ENCODE peak calls at places on chromosomes 4 and X, in nine cellular contexts. C is CD4-positive, alpha-beta T cell; U is fibroblast of pulmonary artery; M is GM06990; E is left ventricle myocardium inferior; S is fibroblast of lung; A is gastrocnemius medialis; N is foreskin fibroblast; Q is psoas muscle. Y is an unnamed sample.

GRCh38 chr4:112403072-112403945 is 106.1 kb downstream of the ALPK1 start:
- DNase-seq in S (peak), Q (no peak), U (peak), M (no peak), A (no peak), N (peak), C (no peak), E (no peak), Y (no peak)

GRCh38 chrX:8846271-8846670 is 45.1 kb upstream of the FAM9A start:
- DNase-seq in N (no peak), S (peak), Q (no peak), C (no peak), E (no peak), U (no peak), M (no peak), A (no peak), Y (no peak)

GRCh38 chr4:15354790-15355418 is 72.9 kb upstream of the C1QTNF7 start:
- DNase-seq in A (peak), N (peak), M (no peak), C (no peak), S (no peak), E (no peak), Q (no peak), U (no peak), Y (no peak)

GRCh38 chr4:57109847-57110634 is at the start of gene IGFBP7:
- DNase-seq in A (peak), E (peak), N (peak), Q (peak), M (peak), U (peak), S (peak), C (no peak), Y (peak)

GRCh38 chr4:184477201-184477999 is 3.0 kb upstream of the IRF2 start:
- DNase-seq in U (no peak), A (no peak), N (peak), E (no peak), S (no peak), C (no peak), M (no peak), Q (no peak), Y (no peak)

GRCh38 chr4:183402771-183403170 is 41.7 kb upstream of the CDKN2AIP start:
- DNase-seq in C (no peak), U (no peak), E (no peak), S (peak), Q (no peak), N (peak), A (no peak), M (no peak), Y (no peak)

GRCh38 chrX:118521435-118521834 is 25.8 kb downstream of the DOCK11 start:
- DNase-seq in C (no peak), M (no peak), A (no peak), N (peak), U (peak), S (peak), E (no peak), Q (no peak), Y (no peak)

GRCh38 chr4:83328486-83328885 is 6.2 kb downstream of the HPSE start:
- DNase-seq in S (no peak), Q (no peak), E (no peak), M (no peak), N (peak), U (no peak), A (no peak), C (no peak), Y (no peak)

GRCh38 chr4:159075531-159075932 is 27.3 kb upstream of the RAPGEF2 start:
- DNase-seq in C (no peak), M (no peak), U (no peak), A (no peak), Q (no peak), N (peak), E (no peak), S (peak), Y (no peak)

GRCh38 chrX:281166-281999 is at the start of gene PLCXD1:
- DNase-seq in E (peak), N (peak), M (no peak), C (no peak), U (peak), A (no peak), Q (no peak), S (peak), Y (no peak)

GRCh38 chr4:179145746-179146530 is 1703.7 kb upstream of the AGA start:
- DNase-seq in N (no peak), Q (no peak), A (no peak), U (no peak), C (no peak), M (no peak), E (no peak), S (peak), Y (no peak)

GRCh38 chr4:48409203-48409602 is 67.9 kb downstream of the SLAIN2 start:
- DNase-seq in C (no peak), S (peak), N (no peak), Q (no peak), U (no peak), E (no peak), M (no peak), A (no peak), Y (no peak)

GRCh38 chr4:78656968-78657445 is 105.4 kb downstream of the ANXA3 start:
- DNase-seq in A (no peak), U (no peak), M (peak), E (no peak), N (no peak), C (no peak), Q (no peak), S (peak), Y (no peak)

GRCh38 chr4:164221631-164222030 is 532.3 kb upstream of the SMIM31 start:
- DNase-seq in N (no peak), U (no peak), M (no peak), E (no peak), S (peak), A (no peak), Q (no peak), C (no peak), Y (no peak)

GRCh38 chr4:188076169-188076568 is 33.2 kb downstream of the TRIML2 start:
- DNase-seq in N (no peak), S (no peak), U (no peak), C (no peak), E (no peak), M (no peak), A (no peak), Q (no peak), Y (no peak)

GRCh38 chr4:25180524-25181131 is 20.4 kb upstream of the SEPSECS start:
- DNase-seq in M (no peak), S (peak), A (no peak), E (no peak), U (peak), C (peak), N (peak), Q (no peak), Y (no peak)

GRCh38 chr4:60506061-60506460 is 694.1 kb upstream of the ADGRL3 start:
- DNase-seq in U (no peak), N (no peak), A (no peak), E (no peak), C (no peak), S (no peak), Q (no peak), M (no peak), Y (no peak)

GRCh38 chrX:72027914-72028307 is 103.8 kb downstream of the RTL5 start:
- DNase-seq in E (no peak), A (no peak), N (no peak), M (no peak), S (no peak), Q (no peak), C (no peak), U (no peak), Y (no peak)

GRCh38 chr4:80918004-80918403 is 112.5 kb upstream of the BMP3 start:
- DNase-seq in Q (no peak), E (no peak), U (peak), N (peak), M (no peak), A (no peak), C (no peak), S (peak), Y (no peak)

GRCh38 chr4:182533948-182534347 is 290.7 kb downstream of the TENM3 start:
- DNase-seq in M (no peak), N (peak), S (peak), Q (no peak), A (no peak), U (peak), E (no peak), C (no peak), Y (no peak)

DNA sequence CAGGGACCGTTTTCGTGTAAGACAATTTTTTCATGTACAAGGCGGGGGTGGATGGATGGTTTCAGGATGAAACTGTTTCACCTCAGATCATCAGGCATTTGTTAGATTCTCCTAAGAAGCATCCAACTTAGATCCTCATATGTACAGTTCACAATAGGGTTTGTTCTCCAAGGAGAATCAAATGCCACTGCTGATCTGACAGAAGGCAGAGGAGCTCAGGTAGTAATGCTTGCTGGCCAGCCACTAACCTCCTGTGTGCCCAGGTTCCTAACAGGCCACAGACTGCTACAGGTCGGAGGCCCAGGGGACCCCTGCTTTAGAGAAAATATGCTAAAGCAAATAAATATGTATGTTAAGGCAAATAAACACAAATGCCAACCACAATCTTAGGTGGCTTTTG is 61.3 kb downstream of the PPP3CA start:
- DNase-seq in S (no peak), N (peak), A (no peak), U (no peak), Q (no peak), E (no peak), C (no peak), M (no peak), Y (no peak)
- TF ChIP-seq CTCF in S (no peak), N (no peak), A (no peak), U (no peak), Q (no peak), E (no peak), C (no peak), M (no peak), Y (no peak)

GRCh38 chr4:131046821-131047220 is 1950.9 kb downstream of the C4orf33 start:
- DNase-seq in S (no peak), E (no peak), M (no peak), C (no peak), A (no peak), N (no peak), U (no peak), Q (no peak), Y (no peak)
- TF ChIP-seq CTCF in S (no peak), E (no peak), M (no peak), C (no peak), A (no peak), N (no peak), U (no peak), Q (no peak), Y (no peak)

GRCh38 chr4:18022572-18023039 is 1.1 kb upstream of the LCORL start:
- DNase-seq in E (no peak), A (no peak), U (peak), S (no peak), Q (no peak), N (no peak), M (no peak), C (no peak), Y (no peak)

GRCh38 chr4:18021470-18021719 is 160 bp downstream of the LCORL start:
- DNase-seq in A (no peak), M (peak), C (no peak), Q (no peak), N (no peak), S (peak), E (no peak), U (no peak), Y (no peak)

GRCh38 chr4:18020671-18021469 is 685 bp downstream of the LCORL start:
- DNase-seq in A (peak), U (peak), S (peak), C (peak), E (peak), M (peak), N (peak), Q (peak), Y (peak)

GRCh38 chr4:18020145-18020670 is 1.3 kb downstream of the LCORL start:
- DNase-seq in C (no peak), A (no peak), N (peak), U (peak), Q (no peak), S (peak), M (peak), E (no peak), Y (no peak)

DNA sequence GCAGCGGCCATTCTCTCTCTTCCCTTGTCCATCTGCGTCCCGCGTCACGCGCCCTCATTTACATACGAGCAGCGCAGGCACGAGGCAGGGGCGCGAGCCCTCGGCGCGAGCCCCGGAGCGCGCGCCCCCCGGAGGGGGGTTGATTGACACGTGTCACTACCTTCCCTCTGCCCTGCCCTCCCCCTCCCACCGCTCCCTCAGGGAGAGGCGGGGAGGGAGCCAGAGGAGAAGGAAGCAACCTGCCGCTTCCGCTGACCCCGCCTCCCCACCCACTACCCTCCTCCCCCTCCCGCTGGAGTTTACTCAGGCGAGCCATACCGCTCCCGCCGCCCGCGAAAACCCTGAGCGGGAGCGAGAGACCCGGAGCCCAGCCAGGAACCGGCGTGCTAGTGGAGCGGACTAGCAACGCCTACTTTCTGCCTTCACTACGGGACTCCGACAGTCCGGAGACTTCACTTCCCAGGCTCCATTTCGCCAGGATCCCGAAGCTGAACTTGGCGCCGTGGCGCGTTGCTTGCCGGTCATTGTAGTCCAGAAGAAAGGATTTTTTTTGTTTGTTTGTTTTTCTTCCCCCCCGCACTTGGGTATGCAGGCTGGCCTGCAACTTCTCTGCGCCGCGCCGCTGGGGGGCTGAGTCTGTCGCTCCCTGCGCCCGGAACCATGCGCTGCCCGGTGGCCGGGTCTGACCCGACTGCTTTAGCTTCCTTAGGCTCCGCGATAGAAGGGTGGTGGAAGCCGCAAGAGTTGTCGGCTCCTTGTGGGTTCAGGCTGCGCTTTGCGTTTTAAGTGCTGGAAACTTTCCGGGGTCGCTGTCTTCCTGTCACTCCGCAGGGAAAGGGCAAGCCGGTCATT is at the start of gene LCORL:
- DNase-seq in A (peak), U (peak), C (peak), N (peak), E (peak), M (peak), Q (peak), S (peak), Y (peak)
- TF ChIP-seq CTCF in A (no peak), U (peak), C (no peak), N (no peak), E (peak), M (peak), Q (peak), S (no peak), Y (no peak)

GRCh38 chr4:3145251-3145908 is 70.9 kb downstream of the HTT start:
- DNase-seq in C (no peak), E (no peak), Q (no peak), A (no peak), U (peak), M (no peak), N (peak), S (peak), Y (no peak)
- TF ChIP-seq CTCF in C (no peak), E (peak), Q (no peak), A (no peak), U (peak), M (no peak), N (peak), S (no peak), Y (peak)

DNA sequence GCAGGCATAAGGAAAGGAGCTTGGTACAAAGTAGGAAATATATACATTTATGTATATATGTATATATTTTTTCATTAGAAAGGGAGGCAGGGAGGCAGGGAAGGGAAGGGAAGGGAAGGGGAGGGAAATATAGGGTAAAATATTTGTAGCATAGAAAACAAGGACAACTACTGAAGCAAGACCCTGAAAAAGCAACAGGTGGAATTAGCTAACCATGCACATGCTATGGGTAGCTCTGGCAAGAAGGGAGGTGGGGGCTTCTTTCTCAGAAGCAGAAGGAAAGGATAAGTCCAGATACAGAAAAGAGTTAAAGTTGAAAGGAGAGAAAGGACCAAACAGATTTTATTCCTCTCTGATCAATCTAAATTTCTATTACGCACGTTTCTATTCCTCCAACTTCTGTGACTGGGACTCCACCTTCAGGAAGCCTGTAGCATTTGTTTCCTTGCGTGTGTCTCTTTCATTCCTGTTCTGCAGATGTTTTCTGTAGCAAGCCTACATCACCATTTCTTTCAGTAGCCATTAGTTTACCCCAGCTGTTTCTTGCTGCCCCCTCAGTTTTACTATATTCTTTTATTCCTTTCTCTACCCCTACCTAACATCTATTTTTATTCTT is 82.9 kb downstream of the OR13H1 start:
- DNase-seq in N (peak), U (peak), M (no peak), E (no peak), A (no peak), Q (no peak), C (no peak), S (peak), Y (no peak)
- TF ChIP-seq CTCF in N (peak), U (no peak), M (no peak), E (no peak), A (no peak), Q (no peak), C (no peak), S (peak), Y (peak)

GRCh38 chrX:20252392-20253231 is 14.1 kb downstream of the RPS6KA3 start:
- DNase-seq in U (peak), N (peak), C (peak), E (peak), M (peak), A (peak), S (peak), Q (peak), Y (peak)
- TF ChIP-seq CTCF in U (peak), N (peak), C (peak), E (peak), M (peak), A (peak), S (peak), Q (peak), Y (peak)

GRCh38 chr4:39433878-39434492 is 24.7 kb downstream of the RPL9 start:
- DNase-seq in S (no peak), C (no peak), Q (no peak), U (no peak), N (no peak), E (no peak), A (no peak), M (no peak), Y (no peak)

GRCh38 chr4:39441593-39441992 is 17.1 kb downstream of the RPL9 start:
- DNase-seq in C (no peak), N (no peak), Q (no peak), A (no peak), M (no peak), S (no peak), E (no peak), U (no peak), Y (no peak)

DNA sequence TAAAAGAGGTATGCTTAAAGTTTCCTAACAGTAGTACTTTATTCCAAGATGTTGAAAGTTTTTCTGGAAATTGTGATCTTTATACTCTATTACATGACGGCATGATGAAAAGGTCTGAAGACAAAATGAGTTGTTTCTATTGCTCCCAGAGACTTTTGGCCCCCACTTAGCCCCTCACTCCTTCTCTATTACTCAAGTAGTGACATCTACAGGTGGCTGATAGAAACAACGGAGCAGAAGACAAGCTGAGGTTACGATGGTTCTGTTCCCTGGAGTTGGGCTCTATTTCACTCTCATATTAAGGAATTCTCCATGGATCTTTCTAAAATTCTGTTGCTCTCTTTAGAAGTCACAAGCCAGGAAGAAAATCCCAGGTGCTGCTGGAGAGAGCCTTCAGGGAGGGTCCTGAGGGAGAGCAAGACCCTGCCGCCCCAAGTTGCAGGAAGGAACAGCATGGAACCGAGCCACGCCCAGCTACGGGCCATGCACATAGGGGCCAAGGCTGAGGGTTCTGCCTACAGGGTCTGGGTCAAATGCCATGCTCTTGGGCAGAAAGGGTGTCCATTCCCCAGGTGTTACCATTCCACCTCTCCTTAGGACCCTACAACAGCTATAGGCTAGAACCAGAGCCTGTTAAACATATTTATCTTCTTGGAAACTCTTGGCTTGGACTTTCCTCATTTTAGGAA is 22.7 kb downstream of the RPL9 start:
- DNase-seq in C (no peak), A (no peak), E (no peak), Q (no peak), M (no peak), U (no peak), S (no peak), N (no peak), Y (no peak)
- TF ChIP-seq CTCF in C (peak), A (no peak), E (no peak), Q (no peak), M (peak), U (peak), S (no peak), N (no peak), Y (peak)

Y was measured in right lobe of liver.